ENCODE peak calls at places on chromosomes 2 and 18, in five cellular contexts. N is mucosa of descending colon, X is foreskin keratinocyte, U is left lung, I is omental fat pad. W is an unnamed sample.

GRCh38 chr2:237030382-237030781 is 55.3 kb upstream of the COPS8 start:
- ATAC-seq in I (no peak), N (no peak), X (no peak), U (no peak), W (no peak)

GRCh38 chr2:140916410-140916809 is 1214.4 kb downstream of the LRP1B start:
- ATAC-seq in U (no peak), N (no peak), X (peak; percentile 87), I (no peak), W (no peak)

GRCh38 chr2:45869165-45869501 is 217.7 kb downstream of the PRKCE start:
- ATAC-seq in I (no peak), U (no peak), X (no peak), N (no peak), W (no peak)

GRCh38 chr2:157150747-157151146 is 106.8 kb upstream of the GALNT5 start:
- ATAC-seq in N (peak; percentile 93), X (no peak), I (no peak), U (no peak), W (no peak)

GRCh38 chr2:205967391-205968075 is 118.4 kb downstream of the INO80D start:
- ATAC-seq in I (no peak), X (no peak), N (no peak), U (peak; percentile 37), W (no peak)

GRCh38 chr18:77078671-77079070 is 53.9 kb downstream of the MBP start:
- ATAC-seq in X (peak; percentile 62), I (no peak), U (peak; percentile 40), N (peak; percentile 11), W (no peak)

GRCh38 chr2:156472686-156473085 is 36.5 kb downstream of the GPD2 start:
- ATAC-seq in I (no peak), U (no peak), X (no peak), N (no peak), W (no peak)

GRCh38 chr2:30915485-30915884 is 108.2 kb upstream of the CAPN13 start:
- ATAC-seq in N (no peak), U (peak; percentile 94), X (peak; percentile 47), I (no peak), W (no peak)

GRCh38 chr18:25647404-25647803 is 295.4 kb upstream of the ZNF521 start:
- ATAC-seq in I (no peak), N (no peak), U (no peak), X (no peak), W (no peak)

GRCh38 chr2:71721669-71722068 is 268.3 kb downstream of the DYSF start:
- ATAC-seq in N (no peak), I (no peak), X (no peak), U (no peak), W (no peak)

GRCh38 chr2:229880892-229881553 is 40.8 kb downstream of the TRIP12 start:
- ATAC-seq in X (no peak), N (no peak), U (no peak), I (no peak), W (no peak)

GRCh38 chr18:9743200-9744016 is 35.3 kb downstream of the RAB31 start:
- ATAC-seq in U (peak; percentile 67), N (peak; percentile 78), X (peak; percentile 96), I (no peak), W (no peak)

GRCh38 chr2:56715670-56716069 is 531.9 kb downstream of the CCDC85A start:
- ATAC-seq in U (no peak), N (no peak), X (no peak), I (no peak), W (no peak)

GRCh38 chr2:190170673-190171072 is 108.1 kb upstream of the MSTN start:
- ATAC-seq in I (no peak), X (no peak), N (peak; percentile 94), U (no peak), W (no peak)

GRCh38 chr18:33828949-33829348 is 250.9 kb downstream of the ASXL3 start:
- ATAC-seq in X (no peak), I (no peak), N (no peak), U (no peak), W (no peak)

GRCh38 chr2:37425408-37425807 is 81.0 kb downstream of the QPCT start:
- ATAC-seq in I (no peak), U (no peak), N (no peak), X (no peak), W (no peak)

GRCh38 chr18:13379062-13379800 is 160.7 kb downstream of the LDLRAD4 start:
- ATAC-seq in N (peak; percentile 44), X (no peak), U (no peak), I (no peak), W (no peak)

GRCh38 chr2:153299217-153299616 is 179.3 kb downstream of the RPRM start:
- ATAC-seq in X (no peak), I (no peak), N (no peak), U (peak; percentile 74), W (no peak)

GRCh38 chr2:31363956-31364750 is 50.4 kb downstream of the XDH start:
- ATAC-seq in X (no peak), U (no peak), I (no peak), N (no peak), W (no peak)

GRCh38 chr2:3597567-3597966 is 2.7 kb downstream of the COLEC11 start:
- ATAC-seq in U (no peak), X (no peak), I (no peak), N (peak; percentile 46), W (no peak)

GRCh38 chr2:106223347-106223746 is 29.2 kb upstream of the UXS1 start:
- ATAC-seq in U (no peak), I (no peak), N (no peak), X (no peak), W (no peak)

GRCh38 chr18:7234061-7234460 is 3.2 kb downstream of the LRRC30 start:
- ATAC-seq in I (no peak), U (peak; percentile 86), X (no peak), N (no peak), W (no peak)

GRCh38 chr2:187966924-187967323 is 324.8 kb upstream of the GULP1 start:
- ATAC-seq in U (no peak), X (no peak), I (no peak), N (no peak), W (no peak)

GRCh38 chr2:18046558-18046957 is 168.1 kb downstream of the KCNS3 start:
- ATAC-seq in I (no peak), U (no peak), X (no peak), N (peak; percentile 26), W (no peak)

GRCh38 chr2:96869281-96869823 is 528 bp downstream of the SEMA4C start:
- ATAC-seq in I (peak; percentile 62), N (peak; percentile 43), U (peak; percentile 52), X (peak; percentile 6), W (peak; percentile 78)

GRCh38 chr2:198101688-198102087 is 297.3 kb downstream of the PLCL1 start:
- ATAC-seq in I (no peak), X (no peak), N (no peak), U (no peak), W (no peak)

GRCh38 chr2:55010915-55011314 is 39.3 kb downstream of the RTN4 start:
- ATAC-seq in N (peak; percentile 20), X (peak; percentile 32), I (no peak), U (peak; percentile 67), W (no peak)

GRCh38 chr2:190432567-190433231 is 24.5 kb downstream of the MFSD6 start:
- ATAC-seq in N (peak; percentile 91), I (no peak), X (no peak), U (no peak), W (no peak)

GRCh38 chr2:240466579-240467148 is 31.2 kb downstream of the GPC1 start:
- ATAC-seq in N (no peak), X (no peak), U (no peak), I (no peak), W (no peak)

GRCh38 chr2:239826376-239826775 is 198.8 kb downstream of the NDUFA10 start:
- ATAC-seq in N (no peak), X (no peak), U (no peak), I (no peak), W (no peak)

GRCh38 chr2:218732052-218732760 is 21.6 kb downstream of the TTLL4 start:
- ATAC-seq in U (no peak), N (peak; percentile 60), X (no peak), I (no peak), W (no peak)

GRCh38 chr2:154934213-154934612 is 235.7 kb downstream of the KCNJ3 start:
- ATAC-seq in X (no peak), I (no peak), U (no peak), N (no peak), W (no peak)

GRCh38 chr2:176104338-176105077 is 2.6 kb upstream of the HOXD11 start:
- ATAC-seq in N (peak; percentile 30), U (no peak), I (no peak), X (peak; percentile 18), W (no peak)

GRCh38 chr2:223099561-223099960 is 47.6 kb downstream of the KCNE4 start:
- ATAC-seq in X (no peak), I (no peak), N (no peak), U (no peak), W (peak; percentile 9)

GRCh38 chr18:13501896-13502295 is 224.5 kb downstream of the FAM210A start:
- ATAC-seq in U (peak; percentile 37), I (no peak), X (no peak), N (no peak), W (no peak)

GRCh38 chr2:8403871-8404270 is 278.0 kb upstream of the ID2 start:
- ATAC-seq in I (no peak), N (peak; percentile 92), U (peak; percentile 24), X (no peak), W (no peak)

GRCh38 chr2:96952976-96953610 is 33.3 kb downstream of the FAM178B start:
- ATAC-seq in I (peak; percentile 53), X (no peak), U (peak; percentile 3), N (no peak), W (peak; percentile 86)

GRCh38 chr2:236558999-236559978 is 10.3 kb upstream of the ACKR3 start:
- ATAC-seq in I (no peak), X (no peak), N (no peak), U (no peak), W (no peak)

GRCh38 chr2:118223487-118224136 is 135.3 kb downstream of the INSIG2 start:
- ATAC-seq in N (no peak), U (no peak), I (no peak), X (no peak), W (no peak)